ENCODE peak calls at places on chromosomes 3 and 15, in six cellular contexts. One of them, this sample, is unnamed.
A peak's percentile ranks its signal among the peaks of the same experiment; 100 is the strongest.

GRCh38 chr3:134029734-134030381 is at the start of gene SLCO2A1:
- DNase-seq in RCC 7860: no peak
- DNase-seq in neural progenitor cell: peak; percentile 77
- DNase-seq in KBM-7: peak; percentile 7
- DNase-seq in GM18507: no peak
- DNase-seq in nucleus accumbens: peak; percentile 32
- DNase-seq in this sample: no peak

GRCh38 chr3:111598139-111598538 is 3.0 kb upstream of the ZBED2 start:
- DNase-seq in neural progenitor cell: no peak
- DNase-seq in GM18507: no peak
- DNase-seq in RCC 7860: no peak
- DNase-seq in KBM-7: no peak
- DNase-seq in nucleus accumbens: no peak
- DNase-seq in this sample: no peak

GRCh38 chr15:41971089-41971892 is 1.1 kb downstream of the EHD4 start:
- DNase-seq in nucleus accumbens: no peak
- DNase-seq in GM18507: peak; percentile 56
- DNase-seq in neural progenitor cell: peak; percentile 85
- DNase-seq in RCC 7860: peak; percentile 59
- DNase-seq in KBM-7: peak; percentile 57
- DNase-seq in this sample: peak; percentile 89

GRCh38 chr3:15051531-15051930 is 13.6 kb downstream of the MRPS25 start:
- DNase-seq in RCC 7860: peak; percentile 11
- DNase-seq in GM18507: peak; percentile 20
- DNase-seq in neural progenitor cell: peak; percentile 63
- DNase-seq in nucleus accumbens: no peak
- DNase-seq in KBM-7: peak; percentile 77
- DNase-seq in this sample: no peak

GRCh38 chr15:95274038-95274437 is 1042.7 kb downstream of the MCTP2 start:
- DNase-seq in RCC 7860: no peak
- DNase-seq in nucleus accumbens: no peak
- DNase-seq in GM18507: no peak
- DNase-seq in neural progenitor cell: no peak
- DNase-seq in KBM-7: no peak
- DNase-seq in this sample: no peak

GRCh38 chr3:189272500-189273119 is 100.8 kb downstream of the TPRG1 start:
- DNase-seq in KBM-7: peak; percentile 12
- DNase-seq in RCC 7860: no peak
- DNase-seq in GM18507: no peak
- DNase-seq in nucleus accumbens: no peak
- DNase-seq in neural progenitor cell: peak; percentile 60
- DNase-seq in this sample: no peak

GRCh38 chr15:20358066-20358780 is 183.4 kb downstream of the GOLGA6L6 start:
- DNase-seq in nucleus accumbens: no peak
- DNase-seq in neural progenitor cell: no peak
- DNase-seq in GM18507: no peak
- DNase-seq in RCC 7860: no peak
- DNase-seq in KBM-7: no peak
- DNase-seq in this sample: no peak

GRCh38 chr3:185931777-185932176 is 6.0 kb downstream of the TRA2B start:
- DNase-seq in KBM-7: no peak
- DNase-seq in RCC 7860: no peak
- DNase-seq in GM18507: no peak
- DNase-seq in nucleus accumbens: no peak
- DNase-seq in neural progenitor cell: no peak
- DNase-seq in this sample: no peak

GRCh38 chr15:82828064-82828463 is 18.6 kb downstream of the WHAMM start:
- DNase-seq in KBM-7: no peak
- DNase-seq in GM18507: no peak
- DNase-seq in nucleus accumbens: no peak
- DNase-seq in neural progenitor cell: no peak
- DNase-seq in RCC 7860: peak; percentile 52
- DNase-seq in this sample: no peak

GRCh38 chr15:98663606-98664005 is 15.3 kb downstream of the IGF1R start:
- DNase-seq in RCC 7860: no peak
- DNase-seq in GM18507: no peak
- DNase-seq in nucleus accumbens: no peak
- DNase-seq in neural progenitor cell: no peak
- DNase-seq in KBM-7: no peak
- DNase-seq in this sample: no peak

GRCh38 chr3:127217594-127218456 is 24.9 kb downstream of the PRR23E start:
- DNase-seq in nucleus accumbens: no peak
- DNase-seq in KBM-7: no peak
- DNase-seq in GM18507: no peak
- DNase-seq in RCC 7860: peak; percentile 50
- DNase-seq in neural progenitor cell: no peak
- DNase-seq in this sample: no peak

GRCh38 chr15:75809986-75810750 is 33.1 kb upstream of the UBE2Q2 start:
- DNase-seq in KBM-7: peak; percentile 66
- DNase-seq in RCC 7860: peak; percentile 14
- DNase-seq in neural progenitor cell: peak; percentile 57
- DNase-seq in GM18507: no peak
- DNase-seq in nucleus accumbens: no peak
- DNase-seq in this sample: no peak

GRCh38 chr15:38941399-38941953 is 376.9 kb upstream of the RASGRP1 start:
- DNase-seq in nucleus accumbens: no peak
- DNase-seq in GM18507: no peak
- DNase-seq in RCC 7860: peak; percentile 74
- DNase-seq in neural progenitor cell: peak; percentile 29
- DNase-seq in KBM-7: no peak
- DNase-seq in this sample: no peak

GRCh38 chr15:36926422-36926815 is 173.9 kb downstream of the MEIS2 start:
- DNase-seq in RCC 7860: no peak
- DNase-seq in GM18507: no peak
- DNase-seq in KBM-7: no peak
- DNase-seq in nucleus accumbens: no peak
- DNase-seq in neural progenitor cell: no peak
- DNase-seq in this sample: no peak

GRCh38 chr15:47415539-47415971 is 301.8 kb upstream of the SEMA6D start:
- DNase-seq in nucleus accumbens: no peak
- DNase-seq in RCC 7860: no peak
- DNase-seq in KBM-7: no peak
- DNase-seq in GM18507: no peak
- DNase-seq in neural progenitor cell: no peak
- DNase-seq in this sample: no peak

GRCh38 chr3:151579571-151580270 is 118.9 kb upstream of the IGSF10 start:
- DNase-seq in nucleus accumbens: no peak
- DNase-seq in GM18507: no peak
- DNase-seq in RCC 7860: no peak
- DNase-seq in neural progenitor cell: no peak
- DNase-seq in KBM-7: no peak
- DNase-seq in this sample: no peak